ENCODE peak calls at places on chromosomes 4 and X, in eight cellular contexts. U, O, E, N, H, C, T and X are unnamed samples.

GRCh38 chr4:47913328-47913727 is 1.1 kb downstream of the NFXL1 start:
- DNase-seq in U (no peak), O (peak; percentile 43), E (peak; percentile 49), N (no peak), H (no peak), C (peak; percentile 34), T (no peak), X (no peak)

GRCh38 chrX:111164728-111165127 is 68.7 kb downstream of the PAK3 start:
- DNase-seq in U (no peak), O (peak; percentile 0), E (peak; percentile 17), N (no peak), H (no peak), C (no peak), T (peak; percentile 3), X (no peak)

GRCh38 chrX:20217279-20217678 is 49.4 kb downstream of the RPS6KA3 start:
- DNase-seq in U (no peak), O (peak; percentile 79), E (peak; percentile 68), N (no peak), H (no peak), C (peak; percentile 20), T (no peak), X (no peak)

GRCh38 chr4:24103434-24104168 is 213.8 kb upstream of the PPARGC1A start:
- DNase-seq in U (no peak), O (peak; percentile 81), E (no peak), N (no peak), H (no peak), C (no peak), T (no peak), X (no peak)

GRCh38 chrX:38220024-38220935 is at the start of gene SRPX:
- DNase-seq in U (no peak), O (peak; percentile 66), E (peak; percentile 38), N (no peak), H (no peak), C (peak; percentile 30), T (peak; percentile 38), X (peak; percentile 41)

GRCh38 chrX:39125834-39126233 is 324.6 kb downstream of the MID1IP1 start:
- DNase-seq in U (no peak), O (no peak), E (no peak), N (no peak), H (no peak), C (no peak), T (no peak), X (no peak)

GRCh38 chr4:164977243-164978164 is at the start of gene TRIM61:
- DNase-seq in U (peak; percentile 58), O (peak; percentile 36), E (peak; percentile 32), N (no peak), H (peak; percentile 37), C (no peak), T (peak; percentile 50), X (peak; percentile 50)

GRCh38 chr4:122930877-122931276 is 8.5 kb upstream of the NUDT6 start:
- DNase-seq in U (no peak), O (peak; percentile 52), E (peak; percentile 14), N (no peak), H (no peak), C (peak; percentile 11), T (no peak), X (no peak)

GRCh38 chrX:24020280-24020876 is 6.6 kb downstream of the KLHL15 start:
- DNase-seq in U (no peak), O (no peak), E (no peak), N (no peak), H (no peak), C (no peak), T (no peak), X (no peak)

GRCh38 chr4:174434455-174434854 is 87.8 kb downstream of the HPGD start:
- DNase-seq in U (no peak), O (no peak), E (no peak), N (no peak), H (no peak), C (no peak), T (no peak), X (no peak)

GRCh38 chr4:110091426-110091825 is 107.0 kb downstream of the ELOVL6 start:
- DNase-seq in U (no peak), O (peak; percentile 91), E (peak; percentile 85), N (no peak), H (no peak), C (peak; percentile 83), T (no peak), X (no peak)

GRCh38 chr4:13329963-13330362 is 154.2 kb downstream of the RAB28 start:
- DNase-seq in U (no peak), O (peak; percentile 50), E (peak; percentile 79), N (no peak), H (no peak), C (peak; percentile 4), T (no peak), X (no peak)

DNA sequence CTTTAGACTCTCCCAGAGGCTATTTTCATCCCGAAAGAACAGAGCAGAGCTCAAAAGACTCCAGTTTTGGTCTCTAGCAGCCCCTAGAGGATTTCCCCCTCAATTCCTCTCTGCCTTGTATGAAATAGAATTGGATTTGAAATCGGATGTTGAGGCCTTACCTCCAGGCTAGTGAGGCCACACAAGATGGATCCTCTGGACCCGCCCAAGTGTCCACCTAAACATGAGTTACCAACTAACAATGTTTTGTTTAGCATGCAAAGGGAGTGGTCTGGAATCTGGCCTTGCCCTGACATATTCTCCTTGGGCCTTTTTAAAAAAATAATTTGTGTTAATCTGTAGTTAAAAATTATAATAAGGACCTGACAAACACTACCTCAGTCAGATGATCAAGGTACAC is 6.4 kb downstream of the TLR8 start:
- DNase-seq in U (no peak), O (no peak), E (peak; percentile 18), N (no peak), H (no peak), C (no peak), T (no peak), X (no peak)
- TF ChIP-seq CTCF in U (no peak), O (no peak), E (no peak), N (no peak), H (no peak), C (no peak), T (no peak), X (no peak)

GRCh38 chr4:151484396-151485102 is 75.6 kb downstream of the FHIP1A start:
- DNase-seq in U (no peak), O (peak; percentile 82), E (peak; percentile 80), N (no peak), H (no peak), C (peak; percentile 84), T (no peak), X (no peak)

GRCh38 chr4:151485541-151486131 is 76.7 kb downstream of the FHIP1A start:
- DNase-seq in U (no peak), O (no peak), E (no peak), N (no peak), H (no peak), C (no peak), T (no peak), X (no peak)

GRCh38 chr4:151486166-151486565 is 77.2 kb downstream of the FHIP1A start:
- DNase-seq in U (no peak), O (peak; percentile 41), E (no peak), N (no peak), H (no peak), C (no peak), T (no peak), X (no peak)

GRCh38 chr4:151488968-151489367 is 80.0 kb downstream of the FHIP1A start:
- DNase-seq in U (no peak), O (no peak), E (peak; percentile 39), N (no peak), H (no peak), C (no peak), T (no peak), X (no peak)

DNA sequence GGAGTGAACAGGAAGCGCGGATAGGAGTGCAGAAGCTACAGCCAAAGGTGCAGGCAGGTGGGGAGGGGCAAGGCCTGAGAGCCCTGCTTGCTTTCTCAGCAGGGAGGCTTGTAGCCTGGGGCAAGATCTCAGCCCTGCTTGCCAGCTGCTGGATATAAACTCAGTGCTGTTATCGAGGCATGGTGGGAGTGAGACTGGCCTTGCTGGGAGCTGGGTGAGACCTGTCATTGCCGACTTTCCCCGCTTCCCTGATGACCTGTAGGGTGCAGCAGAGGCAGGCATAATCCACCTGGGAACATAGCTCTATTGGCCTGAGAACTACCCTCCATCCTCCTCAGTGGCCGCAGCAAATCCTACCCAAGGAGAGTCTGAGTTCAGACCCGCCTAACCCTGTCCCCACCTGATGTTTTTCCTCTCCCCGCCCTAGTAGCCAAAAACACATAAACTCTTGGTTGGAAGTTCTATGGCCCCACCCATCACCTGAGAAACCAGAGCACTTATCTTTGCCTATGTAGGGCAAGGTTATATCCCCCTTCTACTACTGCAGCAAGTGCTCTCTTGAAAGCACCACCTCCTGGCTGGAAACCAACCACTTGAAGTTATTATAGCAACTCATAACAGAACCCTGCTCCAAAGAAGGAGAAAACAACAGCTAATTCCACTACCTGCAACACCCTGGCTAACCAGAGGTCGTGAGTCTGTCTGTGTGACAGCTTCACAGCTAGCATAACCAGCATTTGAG is 80.7 kb downstream of the FHIP1A start:
- DNase-seq in U (no peak), O (no peak), E (no peak), N (no peak), H (no peak), C (no peak), T (no peak), X (no peak)
- TF ChIP-seq CTCF in U (no peak), O (no peak), E (no peak), N (no peak), H (no peak), C (no peak), T (no peak), X (no peak)

DNA sequence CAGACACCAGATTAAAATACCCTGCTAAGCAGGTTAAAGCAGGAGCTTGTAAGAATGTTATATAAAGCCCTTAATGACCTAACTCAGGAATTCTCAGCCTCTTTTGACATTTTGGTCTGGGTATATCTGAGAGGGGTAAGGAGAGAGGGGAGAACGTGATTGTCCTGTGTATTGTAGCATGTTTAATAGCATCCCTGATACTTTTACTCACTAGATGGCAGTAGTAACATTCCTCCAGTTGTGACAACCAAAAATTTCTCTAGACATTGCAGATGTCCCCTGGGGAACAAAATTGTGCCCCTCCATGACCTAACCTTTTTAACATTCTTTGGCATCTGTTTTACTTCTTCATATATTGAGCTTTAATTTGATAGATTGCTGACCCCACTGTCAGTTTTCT is 17.9 kb downstream of the SMARCA5 start:
- DNase-seq in U (no peak), O (peak; percentile 50), E (peak; percentile 7), N (no peak), H (no peak), C (no peak), T (no peak), X (no peak)
- TF ChIP-seq CTCF in U (peak; percentile 15), O (peak; percentile 53), E (peak; percentile 40), N (no peak), H (no peak), C (peak; percentile 35), T (no peak), X (no peak)

GRCh38 chr4:5389756-5390155 is 318.6 kb downstream of the EVC2 start:
- DNase-seq in U (no peak), O (no peak), E (no peak), N (no peak), H (no peak), C (no peak), T (no peak), X (no peak)

GRCh38 chr4:5391492-5391891 is 316.9 kb downstream of the EVC2 start:
- DNase-seq in U (no peak), O (no peak), E (no peak), N (no peak), H (no peak), C (no peak), T (no peak), X (no peak)

GRCh38 chr4:5386921-5387320 is 321.4 kb downstream of the EVC2 start:
- DNase-seq in U (no peak), O (no peak), E (no peak), N (no peak), H (no peak), C (no peak), T (no peak), X (no peak)

GRCh38 chr4:5385741-5386251 is 322.6 kb downstream of the EVC2 start:
- DNase-seq in U (no peak), O (no peak), E (no peak), N (no peak), H (no peak), C (no peak), T (no peak), X (no peak)

GRCh38 chr4:5387457-5387856 is 320.9 kb downstream of the EVC2 start:
- DNase-seq in U (no peak), O (no peak), E (no peak), N (no peak), H (no peak), C (no peak), T (no peak), X (no peak)
- TF ChIP-seq CTCF in U (no peak), O (no peak), E (no peak), N (no peak), H (no peak), C (no peak), T (no peak), X (no peak)